ENCODE peak calls at places on chromosomes 6 and 20, in eight cellular contexts. N is upper lobe of left lung, C is stomach, S is K562, U is sigmoid colon, G is GM12878, W is transverse colon, X is H1. K is an unnamed sample.

GRCh38 chr20:50588034-50588736 is 78.0 kb downstream of the PTPN1 start:
- DNase-seq in X (no peak), C (peak; percentile 78), S (peak; percentile 81), N (peak; percentile 85), G (no peak), U (peak; percentile 43), W (peak; percentile 80), K (no peak)

GRCh38 chr6:815348-815738 is 122.4 kb upstream of the EXOC2 start:
- DNase-seq in X (no peak), S (peak; percentile 34), G (no peak), W (no peak), N (no peak), C (no peak), U (no peak), K (no peak)

GRCh38 chr6:116511424-116512131 is at the start of gene CALHM5:
- DNase-seq in X (no peak), S (peak; percentile 33), W (peak; percentile 13), N (peak; percentile 34), U (peak; percentile 72), G (no peak), C (no peak), K (no peak)

GRCh38 chr6:53795254-53795701 is 473 bp downstream of the LRRC1 start:
- DNase-seq in C (peak; percentile 34), U (no peak), N (peak; percentile 32), G (no peak), W (peak; percentile 39), S (no peak), X (no peak), K (no peak)

GRCh38 chr6:129108337-129108736 is 225.4 kb downstream of the LAMA2 start:
- DNase-seq in C (no peak), G (no peak), U (no peak), W (no peak), X (no peak), S (no peak), N (no peak), K (no peak)

GRCh38 chr6:82363368-82364086 is at the start of gene TPBG:
- DNase-seq in W (peak; percentile 61), C (peak; percentile 58), S (peak; percentile 13), G (no peak), X (peak; percentile 82), U (peak; percentile 70), N (peak; percentile 45), K (peak; percentile 83)

GRCh38 chr6:46925563-46926253 is 4.0 kb upstream of the ADGRF5 start:
- DNase-seq in W (no peak), U (no peak), S (no peak), G (no peak), C (peak; percentile 77), N (peak; percentile 86), X (no peak), K (no peak)

GRCh38 chr6:63352587-63353281 is 33.0 kb upstream of the LGSN start:
- DNase-seq in X (no peak), G (peak; percentile 88), U (no peak), N (peak; percentile 41), C (peak; percentile 45), S (no peak), W (peak; percentile 37), K (no peak)

GRCh38 chr6:1958257-1958656 is 287.1 kb downstream of the GMDS start:
- DNase-seq in X (no peak), G (no peak), N (no peak), C (no peak), W (no peak), S (no peak), U (no peak), K (no peak)

GRCh38 chr6:132380358-132380757 is 20.9 kb downstream of the MOXD1 start:
- DNase-seq in S (no peak), U (no peak), X (no peak), N (no peak), G (no peak), C (no peak), W (no peak), K (no peak)

GRCh38 chr20:9440891-9441290 is 73.5 kb upstream of the LAMP5 start:
- DNase-seq in C (no peak), X (no peak), N (no peak), U (no peak), W (no peak), G (no peak), S (no peak), K (no peak)

GRCh38 chr6:136886110-136886509 is 36.0 kb upstream of the SLC35D3 start:
- DNase-seq in U (no peak), C (no peak), X (no peak), S (no peak), W (no peak), G (no peak), N (no peak), K (no peak)

GRCh38 chr20:62860924-62861691 is 514 bp downstream of the TCFL5 start:
- DNase-seq in G (no peak), S (peak; percentile 63), W (no peak), U (no peak), C (no peak), N (no peak), X (no peak), K (peak; percentile 68)

GRCh38 chr6:161498359-161498758 is 224.5 kb upstream of the AGPAT4 start:
- DNase-seq in U (no peak), W (no peak), X (peak; percentile 60), G (no peak), C (no peak), N (no peak), S (peak; percentile 19), K (no peak)

GRCh38 chr6:56524891-56525703 is 117.6 kb downstream of the DST start:
- DNase-seq in S (no peak), W (no peak), C (no peak), U (no peak), N (no peak), G (no peak), X (no peak), K (no peak)

GRCh38 chr20:31890646-31891045 is 20.2 kb downstream of the TTLL9 start:
- DNase-seq in S (no peak), X (no peak), C (no peak), U (no peak), G (no peak), W (no peak), N (no peak), K (peak; percentile 57)

GRCh38 chr20:31896049-31896448 is 25.6 kb downstream of the TTLL9 start:
- DNase-seq in U (no peak), N (no peak), G (no peak), X (no peak), W (no peak), S (no peak), C (no peak), K (no peak)

GRCh38 chr20:31897541-31897940 is 27.1 kb downstream of the TTLL9 start:
- DNase-seq in U (no peak), S (no peak), X (no peak), N (no peak), G (no peak), W (no peak), C (no peak), K (peak; percentile 58)

DNA sequence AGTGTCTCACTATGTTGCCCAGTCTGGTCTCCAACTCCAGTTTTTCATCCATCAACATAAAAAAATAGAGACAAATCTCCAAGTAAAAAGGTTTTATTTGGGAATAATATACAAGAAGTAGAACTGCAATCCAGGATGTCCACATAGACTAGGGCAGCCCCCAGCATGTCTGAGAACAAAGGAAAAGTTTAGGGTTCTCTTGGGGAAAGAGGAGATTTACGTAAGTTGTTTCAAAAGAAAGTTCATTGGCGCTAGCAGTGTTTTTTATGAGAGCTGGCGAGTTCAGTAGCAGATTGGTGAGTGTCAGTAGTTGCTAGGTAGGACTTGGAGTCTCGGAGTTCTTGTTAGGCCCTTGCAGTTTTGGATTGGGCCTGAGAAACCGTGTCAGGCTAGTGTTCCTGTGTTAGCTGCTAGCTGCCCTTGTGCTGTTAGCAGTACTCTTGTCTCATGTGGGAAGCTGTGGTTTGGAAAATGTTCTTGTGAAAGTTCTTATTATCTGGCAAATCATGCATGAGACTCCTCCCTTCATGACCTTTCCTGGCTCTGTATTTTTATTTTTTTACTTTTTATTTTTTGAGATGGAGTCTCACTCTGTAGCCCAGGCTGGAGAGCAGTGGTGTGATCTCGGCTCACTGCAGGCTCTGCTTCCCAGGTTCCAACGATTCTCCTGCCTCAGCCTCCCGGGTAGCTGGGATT is 24.7 kb downstream of the TTLL9 start:
- DNase-seq in G (peak; percentile 75), N (peak; percentile 86), W (peak; percentile 45), C (peak; percentile 50), X (no peak), S (no peak), U (peak; percentile 86), K (peak; percentile 73)
- TF ChIP-seq POLR2AphosphoS5 in G (peak; percentile 63), N (no peak), W (no peak), C (no peak), X (no peak), S (no peak), U (peak; percentile 63), K (no peak)

DNA sequence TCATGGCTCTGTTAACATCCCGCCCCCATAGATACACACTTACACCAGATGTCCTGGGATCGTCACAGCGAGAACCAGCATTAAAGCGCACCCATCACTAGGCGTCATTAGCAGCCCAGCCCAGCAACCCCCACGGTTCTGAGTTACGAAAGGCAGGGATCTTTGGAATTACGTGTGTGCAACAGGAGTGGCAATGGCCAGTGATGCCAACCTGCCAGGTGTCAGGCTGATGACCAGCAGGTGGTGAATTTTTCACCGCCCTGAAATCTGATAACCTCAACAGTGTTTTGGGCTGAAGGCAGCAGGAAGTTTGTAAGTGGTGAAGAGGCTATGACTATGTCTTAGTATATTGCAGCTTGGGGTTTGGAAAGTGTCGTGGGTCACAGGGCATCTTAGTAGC is 166.1 kb downstream of the TMEM242 start:
- DNase-seq in N (no peak), G (no peak), W (no peak), U (no peak), S (no peak), X (no peak), C (no peak), K (no peak)
- TF ChIP-seq EP300 in N (no peak), G (no peak), W (no peak), U (no peak), S (no peak), X (no peak), C (no peak), K (no peak)

GRCh38 chr6:7589221-7589620 is 777 bp upstream of the SNRNP48 start:
- DNase-seq in X (no peak), C (no peak), S (no peak), G (no peak), U (no peak), N (no peak), W (no peak), K (no peak)

GRCh38 chr6:7590918-7591302 is 912 bp downstream of the SNRNP48 start:
- DNase-seq in C (no peak), U (no peak), S (peak; percentile 34), G (no peak), W (no peak), X (no peak), N (peak; percentile 36), K (no peak)

GRCh38 chr6:7587631-7588100 is 2.3 kb upstream of the SNRNP48 start:
- DNase-seq in S (no peak), N (no peak), C (no peak), G (no peak), U (no peak), W (peak; percentile 59), X (no peak), K (no peak)

GRCh38 chr6:7591770-7592169 is 1.8 kb downstream of the SNRNP48 start:
- DNase-seq in U (no peak), X (no peak), N (no peak), G (no peak), S (no peak), C (no peak), W (no peak), K (no peak)

GRCh38 chr6:7589949-7590917 is at the start of gene SNRNP48:
- DNase-seq in W (peak; percentile 96), U (peak; percentile 97), N (peak; percentile 96), C (peak; percentile 96), S (peak; percentile 98), G (peak; percentile 73), X (peak; percentile 74), K (peak; percentile 96)
- TF ChIP-seq POLR2A in W (peak; percentile 87), U (peak; percentile 43), N (peak; percentile 41), C (no peak), S (peak; percentile 98), G (peak; percentile 95), X (peak; percentile 91), K (peak; percentile 44)

GRCh38 chr6:111689946-111690345 is 84.3 kb upstream of the TRAF3IP2 start:
- DNase-seq in G (no peak), N (no peak), X (no peak), C (no peak), W (no peak), S (no peak), U (no peak), K (no peak)
- TF ChIP-seq POLR2AphosphoS5 in G (no peak), N (no peak), X (no peak), C (no peak), W (no peak), S (no peak), U (no peak), K (no peak)

K was measured in suprapubic skin.